ENCODE peak calls at places on chromosomes 1 and 21, in six cellular contexts. A is uterus, M is lung, Q is K562, E is stomach, G is GM12878. I is an unnamed sample.

GRCh38 chr1:40312238-40313205 is 4.6 kb downstream of the COL9A2 start:
- DNase-seq in A (no peak), M (peak; percentile 51), Q (peak; percentile 50), E (peak; percentile 81), G (peak; percentile 53), I (no peak)

GRCh38 chr1:33637846-33638440 is 165.5 kb downstream of the ZSCAN20 start:
- DNase-seq in A (no peak), M (no peak), Q (no peak), E (no peak), G (no peak), I (no peak)

GRCh38 chr1:41239988-41240610 is 2.0 kb downstream of the SCMH1 start:
- DNase-seq in A (peak; percentile 24), M (no peak), Q (peak; percentile 50), E (no peak), G (no peak), I (no peak)

GRCh38 chr1:203649551-203650011 is 22.9 kb downstream of the ATP2B4 start:
- DNase-seq in A (no peak), M (no peak), Q (no peak), E (no peak), G (no peak), I (no peak)

GRCh38 chr1:150528997-150529396 is 13.4 kb downstream of the FALEC start:
- DNase-seq in A (no peak), M (no peak), Q (no peak), E (no peak), G (no peak), I (no peak)

GRCh38 chr1:205263580-205264190 is 35.9 kb downstream of the TMCC2 start:
- DNase-seq in A (no peak), M (no peak), Q (peak; percentile 83), E (no peak), G (no peak), I (no peak)

GRCh38 chr1:46747683-46748288 is 28.9 kb upstream of the EFCAB14 start:
- DNase-seq in A (peak; percentile 29), M (peak; percentile 71), Q (peak; percentile 70), E (peak; percentile 57), G (no peak), I (peak; percentile 49)

GRCh38 chr1:175186371-175187160 is 6.0 kb downstream of the KIAA0040 start:
- DNase-seq in A (no peak), M (no peak), Q (no peak), E (no peak), G (no peak), I (no peak)

GRCh38 chr1:44775930-44776748 is 799 bp downstream of the RPS8 start:
- DNase-seq in A (peak; percentile 36), M (no peak), Q (peak; percentile 54), E (no peak), G (no peak), I (no peak)

GRCh38 chr1:116472431-116472961 is 98.3 kb downstream of the CD58 start:
- DNase-seq in A (no peak), M (no peak), Q (no peak), E (no peak), G (no peak), I (no peak)

GRCh38 chr21:34923626-34924025 is 125.5 kb downstream of the RUNX1 start:
- DNase-seq in A (no peak), M (no peak), Q (no peak), E (no peak), G (no peak), I (no peak)

GRCh38 chr1:200243042-200243437 is 166.8 kb downstream of the ZNF281 start:
- DNase-seq in A (no peak), M (no peak), Q (no peak), E (no peak), G (no peak), I (peak; percentile 59)

GRCh38 chr1:207407655-207408256 is 46.4 kb upstream of the CR2 start:
- DNase-seq in A (no peak), M (no peak), Q (peak; percentile 20), E (no peak), G (no peak), I (no peak)

GRCh38 chr1:43864111-43865045 is 69.2 kb upstream of the ARTN start:
- DNase-seq in A (no peak), M (no peak), Q (peak; percentile 81), E (no peak), G (no peak), I (no peak)

GRCh38 chr1:8266436-8267165 is 51.3 kb upstream of the SLC45A1 start:
- DNase-seq in A (no peak), M (no peak), Q (no peak), E (no peak), G (no peak), I (peak; percentile 71)

GRCh38 chr1:2232916-2233438 is 4.9 kb downstream of the SKI start:
- DNase-seq in A (no peak), M (no peak), Q (peak; percentile 75), E (no peak), G (no peak), I (no peak)

GRCh38 chr1:160416369-160416768 is 16.0 kb downstream of the VANGL2 start:
- DNase-seq in A (no peak), M (no peak), Q (peak; percentile 40), E (no peak), G (no peak), I (no peak)

GRCh38 chr21:32445101-32445500 is 32.6 kb downstream of the EVA1C start:
- DNase-seq in A (no peak), M (no peak), Q (no peak), E (no peak), G (no peak), I (no peak)

DNA sequence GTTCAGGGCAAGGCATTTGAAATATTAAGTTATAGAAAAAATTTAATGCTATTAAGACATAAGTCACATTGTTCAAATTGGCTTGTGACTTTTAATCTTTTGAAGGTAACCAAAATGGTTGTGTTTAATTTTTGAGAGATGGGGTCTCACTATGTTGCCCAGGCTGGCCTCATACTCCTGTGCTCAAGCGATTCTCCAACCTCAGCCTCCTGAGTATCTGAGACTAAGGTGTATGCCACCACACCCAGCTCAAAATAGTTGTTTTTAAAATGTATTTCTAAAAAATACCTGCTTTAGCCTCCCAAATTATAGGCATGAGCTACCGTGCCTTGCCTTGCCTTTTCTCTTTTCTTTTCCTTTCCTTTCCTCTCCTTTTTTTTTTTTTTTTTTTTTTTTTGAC is 26.0 kb upstream of the CHAF1B start:
- DNase-seq in A (no peak), M (no peak), Q (no peak), E (no peak), G (no peak), I (no peak)
- H3K36me3 ChIP-seq in A (no peaks in the 10 kb centered on the region), M (peaks cover 42% of the 10 kb centered on the region), Q (peaks cover 88% of the 10 kb centered on the region), E (peaks cover 100% of the 10 kb centered on the region), G (peaks cover 31% of the 10 kb centered on the region), I (peaks cover 38% of the 10 kb centered on the region)

GRCh38 chr1:227761621-227762230 is 26.5 kb downstream of the SNAP47 start:
- DNase-seq in A (no peak), M (no peak), Q (no peak), E (no peak), G (no peak), I (no peak)

GRCh38 chr1:227764019-227764391 is 28.8 kb downstream of the SNAP47 start:
- DNase-seq in A (no peak), M (no peak), Q (no peak), E (no peak), G (no peak), I (no peak)

GRCh38 chr1:227765261-227766014 is 30.2 kb downstream of the SNAP47 start:
- DNase-seq in A (no peak), M (no peak), Q (no peak), E (no peak), G (no peak), I (no peak)

GRCh38 chr1:227762231-227762911 is 27.1 kb downstream of the SNAP47 start:
- DNase-seq in A (peak; percentile 87), M (peak; percentile 87), Q (peak; percentile 90), E (peak; percentile 88), G (no peak), I (peak; percentile 91)

GRCh38 chr1:227763246-227764018 is 28.2 kb downstream of the SNAP47 start:
- DNase-seq in A (no peak), M (no peak), Q (no peak), E (no peak), G (no peak), I (no peak)
- H3K4me1 ChIP-seq in A (peaks cover 9% of the 10 kb centered on the region), M (peaks cover 12% of the 10 kb centered on the region), Q (peaks cover 20% of the 10 kb centered on the region), E (peaks cover 15% of the 10 kb centered on the region), G (peaks cover 31% of the 10 kb centered on the region), I (peaks cover 2% of the 10 kb centered on the region)

DNA sequence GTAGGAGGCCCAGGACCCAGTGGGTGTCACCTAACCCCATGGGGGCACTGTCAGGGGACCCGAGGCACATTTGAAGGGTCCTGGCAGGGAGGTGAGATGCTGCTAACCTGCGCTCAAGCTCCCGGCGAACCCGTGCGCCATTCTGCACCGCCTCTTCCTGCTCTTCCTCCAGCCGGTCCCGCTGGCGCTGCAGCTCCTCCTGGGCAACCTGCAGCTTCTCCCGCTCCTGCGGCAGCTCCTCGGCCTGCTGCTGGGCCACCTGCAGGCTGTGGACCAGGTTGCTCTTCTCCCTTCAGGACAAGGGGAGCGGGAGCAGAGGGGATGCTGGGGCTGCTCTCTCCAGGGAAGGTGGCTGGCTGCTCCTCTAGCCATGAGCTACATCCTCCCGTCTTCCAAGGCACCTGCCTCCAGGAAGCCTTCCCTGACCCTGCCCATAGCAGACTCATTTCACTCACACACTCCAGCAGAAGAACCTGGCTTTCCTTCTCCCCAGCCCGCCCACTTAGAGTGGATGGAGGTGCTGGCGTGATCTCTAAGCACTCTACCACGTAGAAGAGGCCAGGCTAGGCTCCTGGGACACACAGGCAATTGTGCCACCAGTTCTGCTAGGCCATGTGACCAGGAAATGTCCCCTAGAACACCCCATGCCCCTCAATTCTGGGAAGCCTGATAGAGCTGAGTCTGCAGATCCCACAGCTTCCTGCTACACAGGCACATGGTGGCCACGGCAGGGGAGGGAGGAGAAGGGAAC is 15.2 kb upstream of the NBPF1 start:
- DNase-seq in A (peak; percentile 28), M (no peak), Q (no peak), E (peak; percentile 31), G (no peak), I (no peak)
- H3K36me3 ChIP-seq in A (no peaks in the 10 kb centered on the region), M (peaks cover 12% of the 10 kb centered on the region), Q (peaks cover 87% of the 10 kb centered on the region), E (peaks cover 98% of the 10 kb centered on the region), G (peaks cover 17% of the 10 kb centered on the region), I (peaks cover 59% of the 10 kb centered on the region)

DNA sequence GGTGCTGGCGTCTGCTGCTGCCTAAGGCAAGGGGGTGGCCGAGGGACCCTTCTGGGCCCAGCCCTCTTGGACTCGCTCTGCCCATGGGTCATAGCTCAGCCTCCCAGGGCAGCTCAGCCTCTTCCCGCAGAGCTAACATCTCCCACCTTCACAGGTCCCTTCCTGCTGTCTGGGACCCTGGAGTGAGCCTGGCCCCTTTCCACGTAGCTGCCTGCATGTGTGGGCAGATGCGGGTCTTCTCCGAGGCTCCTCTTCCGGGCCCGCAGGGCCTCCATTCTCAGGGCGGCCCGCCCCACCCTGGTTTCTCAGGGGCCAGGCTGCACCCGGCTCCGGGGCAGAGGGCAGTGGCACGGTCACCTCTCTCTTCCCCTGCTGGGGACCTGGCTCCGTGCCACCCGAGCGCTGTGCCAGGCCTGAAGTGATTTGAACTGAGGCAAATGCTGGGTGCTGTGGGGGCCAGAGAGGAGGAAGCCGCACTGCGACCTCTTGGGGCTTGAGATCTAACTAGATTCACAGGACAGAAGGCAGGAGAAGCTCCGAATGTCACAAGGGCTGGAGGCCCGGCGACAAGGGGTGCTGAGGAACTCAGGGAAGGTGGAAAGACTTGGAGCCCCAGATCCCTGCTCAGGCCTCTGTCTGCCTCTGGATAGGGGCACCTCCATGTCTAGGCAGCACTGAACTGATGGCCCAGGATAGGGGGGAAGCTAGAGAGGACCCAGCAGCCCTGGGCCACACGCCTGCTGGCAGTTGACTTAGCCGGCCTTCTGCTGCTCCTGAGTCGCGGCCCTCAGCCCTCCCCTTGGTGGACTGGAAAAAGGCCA is 40.7 kb downstream of the COQ8A start:
- DNase-seq in A (no peak), M (no peak), Q (no peak), E (peak; percentile 71), G (no peak), I (no peak)
- H3K4me1 ChIP-seq in A (no peaks in the 10 kb centered on the region), M (peaks cover 1% of the 10 kb centered on the region), Q (peaks cover 49% of the 10 kb centered on the region), E (peaks cover 29% of the 10 kb centered on the region), G (no peaks in the 10 kb centered on the region), I (peaks cover 1% of the 10 kb centered on the region)